ENCODE peak calls at places on chromosome 2, in six cellular contexts. G, N, D, Z, B and O are unnamed samples.

GRCh38 chr2:230327418-230328154 is 593 bp downstream of the SP140L start:
- DNase-seq in G (no peak), N (no peak), D (no peak), Z (no peak), B (no peak), O (no peak)

GRCh38 chr2:68925298-68925885 is 27.3 kb downstream of the GKN2 start:
- DNase-seq in G (peak), N (no peak), D (peak), Z (no peak), B (no peak), O (no peak)

GRCh38 chr2:165357758-165358157 is 111.7 kb upstream of the CSRNP3 start:
- DNase-seq in G (no peak), N (no peak), D (peak), Z (peak), B (no peak), O (peak)

GRCh38 chr2:166516712-166517303 is 22.8 kb upstream of the SCN7A start:
- DNase-seq in G (no peak), N (no peak), D (no peak), Z (peak), B (no peak), O (no peak)

GRCh38 chr2:10787176-10787968 is 25.2 kb downstream of the PDIA6 start:
- DNase-seq in G (no peak), N (peak), D (no peak), Z (no peak), B (no peak), O (no peak)

GRCh38 chr2:143533846-143534245 is 404.6 kb downstream of the ARHGAP15 start:
- DNase-seq in G (no peak), N (no peak), D (no peak), Z (no peak), B (no peak), O (no peak)

GRCh38 chr2:85924522-85924921 is 35.7 kb upstream of the ST3GAL5 start:
- DNase-seq in G (no peak), N (no peak), D (peak), Z (no peak), B (peak), O (no peak)

GRCh38 chr2:101362777-101363176 is 24.5 kb downstream of the CREG2 start:
- DNase-seq in G (no peak), N (peak), D (no peak), Z (no peak), B (no peak), O (no peak)

GRCh38 chr2:37585295-37585908 is 86.0 kb downstream of the CDC42EP3 start:
- DNase-seq in G (no peak), N (no peak), D (no peak), Z (no peak), B (no peak), O (no peak)

GRCh38 chr2:6665093-6665721 is 200.5 kb downstream of the CMPK2 start:
- DNase-seq in G (no peak), N (peak), D (no peak), Z (no peak), B (no peak), O (no peak)

GRCh38 chr2:11858883-11859282 is 112.5 kb downstream of the LPIN1 start:
- DNase-seq in G (no peak), N (no peak), D (no peak), Z (no peak), B (no peak), O (no peak)

GRCh38 chr2:236284208-236284607 is 20.0 kb upstream of the ASB18 start:
- DNase-seq in G (no peak), N (peak), D (no peak), Z (no peak), B (no peak), O (no peak)

GRCh38 chr2:158395166-158395565 is 61.4 kb downstream of the CCDC148 start:
- DNase-seq in G (no peak), N (no peak), D (peak), Z (no peak), B (no peak), O (peak)

GRCh38 chr2:20652673-20653575 is 2.0 kb upstream of the HS1BP3 start:
- DNase-seq in G (no peak), N (no peak), D (no peak), Z (no peak), B (no peak), O (no peak)

GRCh38 chr2:64454316-64455030 is 511 bp downstream of the LGALSL start:
- DNase-seq in G (peak), N (peak), D (peak), Z (no peak), B (peak), O (peak)

GRCh38 chr2:43802135-43802534 is 28.3 kb downstream of the DYNC2LI1 start:
- DNase-seq in G (no peak), N (no peak), D (no peak), Z (no peak), B (no peak), O (no peak)

GRCh38 chr2:43800894-43801293 is 27.1 kb downstream of the DYNC2LI1 start:
- DNase-seq in G (no peak), N (no peak), D (no peak), Z (no peak), B (no peak), O (no peak)

GRCh38 chr2:43803113-43803512 is 29.3 kb downstream of the DYNC2LI1 start:
- DNase-seq in G (no peak), N (no peak), D (no peak), Z (no peak), B (no peak), O (no peak)

GRCh38 chr2:43796206-43796605 is 22.4 kb downstream of the DYNC2LI1 start:
- DNase-seq in G (no peak), N (no peak), D (no peak), Z (no peak), B (no peak), O (no peak)

GRCh38 chr2:43798300-43798699 is 24.5 kb downstream of the DYNC2LI1 start:
- DNase-seq in G (no peak), N (no peak), D (peak), Z (no peak), B (no peak), O (no peak)
- TF ChIP-seq CTCF in G (no peak), N (peak), D (peak), Z (peak), B (no peak), O (peak)

DNA sequence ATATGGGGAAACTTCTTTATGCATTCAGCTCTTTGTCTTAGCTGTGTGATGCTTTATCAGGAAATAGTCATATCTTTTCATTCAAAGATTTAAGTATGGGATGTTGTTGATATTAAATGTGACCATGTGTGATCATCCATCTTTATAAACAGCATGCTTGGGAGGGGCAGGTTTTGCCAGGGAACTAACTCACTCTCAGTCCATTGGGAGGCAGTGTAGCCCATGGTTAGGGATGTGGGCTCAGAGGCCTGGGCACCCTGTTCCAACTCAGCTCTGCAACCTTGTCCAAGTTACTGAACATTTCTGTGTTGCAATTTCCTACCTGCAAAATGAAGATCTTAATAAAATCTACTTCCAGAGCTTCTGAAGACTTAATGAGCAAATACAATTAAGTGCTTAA is 92.0 kb upstream of the BCL2L11 start:
- DNase-seq in G (no peak), N (no peak), D (no peak), Z (no peak), B (no peak), O (no peak)
- TF ChIP-seq CTCF in G (no peak), N (no peak), D (no peak), Z (no peak), B (no peak), O (peak)

GRCh38 chr2:70091816-70092215 is 4.5 kb downstream of the PCBP1 start:
- DNase-seq in G (no peak), N (no peak), D (no peak), Z (no peak), B (no peak), O (no peak)
- TF ChIP-seq CTCF in G (no peak), N (no peak), D (no peak), Z (no peak), B (no peak), O (no peak)

GRCh38 chr2:172101008-172101706 is 1.5 kb downstream of the DLX2 start:
- DNase-seq in G (no peak), N (no peak), D (no peak), Z (no peak), B (no peak), O (no peak)
- TF ChIP-seq CTCF in G (no peak), N (no peak), D (no peak), Z (no peak), B (no peak), O (no peak)

GRCh38 chr2:26184086-26184485 is 11.2 kb downstream of the GAREM2 start:
- DNase-seq in G (no peak), N (no peak), D (no peak), Z (no peak), B (no peak), O (no peak)

GRCh38 chr2:26186371-26186770 is 13.5 kb downstream of the GAREM2 start:
- DNase-seq in G (no peak), N (no peak), D (no peak), Z (no peak), B (no peak), O (no peak)

GRCh38 chr2:26185954-26186353 is 13.1 kb downstream of the GAREM2 start:
- DNase-seq in G (no peak), N (no peak), D (no peak), Z (no peak), B (no peak), O (no peak)

GRCh38 chr2:26185304-26185928 is 12.5 kb downstream of the GAREM2 start:
- DNase-seq in G (no peak), N (no peak), D (no peak), Z (no peak), B (no peak), O (no peak)

GRCh38 chr2:26184555-26185303 is 11.8 kb downstream of the GAREM2 start:
- DNase-seq in G (peak), N (peak), D (peak), Z (peak), B (peak), O (peak)
- TF ChIP-seq CTCF in G (peak), N (peak), D (peak), Z (peak), B (peak), O (peak)

DNA sequence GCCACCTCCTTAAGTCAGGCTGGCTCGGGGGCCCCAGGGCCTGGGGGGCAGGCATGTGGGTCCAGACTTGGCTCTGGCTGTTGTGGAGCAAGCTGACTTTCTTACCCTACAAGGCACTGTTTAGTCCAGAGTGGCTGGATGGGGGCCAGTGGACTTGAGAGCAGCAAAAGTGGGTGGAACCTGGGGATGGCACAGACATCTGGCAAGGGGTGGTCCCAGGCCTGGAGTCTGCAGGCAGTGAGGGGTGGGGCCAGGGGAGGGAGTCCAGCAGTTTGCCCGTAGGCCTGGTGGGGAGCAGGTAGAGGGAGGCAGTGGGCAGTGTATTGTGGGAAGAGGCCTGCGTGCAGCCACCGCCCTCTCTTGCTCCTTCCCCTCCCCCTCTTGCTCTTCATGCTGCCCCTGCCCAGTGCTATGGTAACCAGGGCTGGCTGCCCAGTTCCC is 19.1 kb downstream of the SPEG start:
- DNase-seq in G (no peak), N (no peak), D (peak), Z (peak), B (peak), O (no peak)
- TF ChIP-seq CTCF in G (no peak), N (no peak), D (no peak), Z (no peak), B (peak), O (no peak)